ENCODE peak calls at places on chromosome 19, in six cellular contexts. T is left ventricle myocardium inferior, V is transverse colon, Q is ovary, R is heart left ventricle, B is adrenal gland. F is an unnamed sample. For H3K4me1 and H3K9me3, the result is how much of the 10 kb centered on the place peaks cover.

GRCh38 chr19:33621811-33622504 is at the start of gene CHST8:
- DNase-seq in T (peak), V (peak), Q (peak), R (peak), B (peak), F (peak)

GRCh38 chr19:18160792-18161690 is 8.1 kb downstream of the PIK3R2 start:
- DNase-seq in T (peak), V (peak), Q (peak), R (peak), B (peak), F (peak)

GRCh38 chr19:50311723-50312635 is 17.2 kb downstream of the KCNC3 start:
- DNase-seq in T (no peak), V (no peak), Q (no peak), R (no peak), B (no peak), F (no peak)

GRCh38 chr19:3712663-3713531 is 4.7 kb downstream of the TJP3 start:
- DNase-seq in T (no peak), V (peak), Q (no peak), R (no peak), B (no peak), F (peak)

GRCh38 chr19:49635530-49636229 is 4.3 kb downstream of the RRAS start:
- DNase-seq in T (no peak), V (no peak), Q (peak), R (no peak), B (no peak), F (no peak)

GRCh38 chr19:7505682-7506384 is 10.1 kb upstream of the ZNF358 start:
- DNase-seq in T (no peak), V (peak), Q (no peak), R (no peak), B (peak), F (peak)

GRCh38 chr19:33502991-33503790 is 18.4 kb downstream of the PEPD start:
- DNase-seq in T (no peak), V (no peak), Q (no peak), R (no peak), B (no peak), F (no peak)

GRCh38 chr19:13025819-13026477 is 30.7 kb downstream of the NFIX start:
- DNase-seq in T (no peak), V (no peak), Q (no peak), R (no peak), B (no peak), F (no peak)

GRCh38 chr19:1172353-1173159 is 1.5 kb downstream of the SBNO2 start:
- DNase-seq in T (no peak), V (peak), Q (no peak), R (peak), B (peak), F (peak)

GRCh38 chr19:1408300-1409203 is 1.2 kb downstream of the DAZAP1 start:
- DNase-seq in T (peak), V (peak), Q (peak), R (peak), B (peak), F (peak)

GRCh38 chr19:18278521-18279265 is 2.7 kb downstream of the JUND start:
- DNase-seq in T (no peak), V (peak), Q (peak), R (no peak), B (peak), F (peak)

GRCh38 chr19:56108447-56109195 is 12.5 kb downstream of the ZNF787 start:
- DNase-seq in T (peak), V (no peak), Q (peak), R (no peak), B (peak), F (no peak)

GRCh38 chr19:48724796-48725753 is 5.5 kb upstream of the MAMSTR start:
- DNase-seq in T (peak), V (peak), Q (peak), R (peak), B (peak), F (peak)

GRCh38 chr19:31562916-31563626 is 213.8 kb upstream of the TSHZ3 start:
- DNase-seq in T (no peak), V (no peak), Q (no peak), R (no peak), B (no peak), F (no peak)
- H3K4me1 ChIP-seq in T (under half), V (under half), Q (under half), R (under half), B (under half), F (under half)

GRCh38 chr19:5291588-5292193 is 48.9 kb downstream of the PTPRS start:
- DNase-seq in T (no peak), V (no peak), Q (no peak), R (no peak), B (no peak), F (no peak)

GRCh38 chr19:5294403-5295160 is 46.0 kb downstream of the PTPRS start:
- DNase-seq in T (no peak), V (no peak), Q (no peak), R (no peak), B (no peak), F (no peak)

GRCh38 chr19:5292453-5292842 is 48.2 kb downstream of the PTPRS start:
- DNase-seq in T (no peak), V (peak), Q (no peak), R (no peak), B (peak), F (no peak)

GRCh38 chr19:5293607-5294089 is 47.0 kb downstream of the PTPRS start:
- DNase-seq in T (no peak), V (no peak), Q (peak), R (no peak), B (peak), F (no peak)

GRCh38 chr19:5292843-5293606 is 47.6 kb downstream of the PTPRS start:
- DNase-seq in T (peak), V (peak), Q (peak), R (peak), B (peak), F (no peak)
- H3K27ac ChIP-seq in T (peak), V (peak), Q (peak), R (peak), B (peak), F (no peak)

GRCh38 chr19:8806661-8807060 is 25.4 kb downstream of the ZNF558 start:
- DNase-seq in T (no peak), V (no peak), Q (no peak), R (no peak), B (no peak), F (no peak)
- H3K9me3 ChIP-seq in T (half or more), V (half or more), Q (under half), R (under half), B (half or more), F (under half)

GRCh38 chr19:46722004-46722380 is 5.1 kb upstream of the PRKD2 start:
- DNase-seq in T (no peak), V (no peak), Q (no peak), R (no peak), B (no peak), F (no peak)

GRCh38 chr19:46723023-46723461 is 6.1 kb upstream of the PRKD2 start:
- DNase-seq in T (no peak), V (no peak), Q (no peak), R (no peak), B (no peak), F (no peak)

GRCh38 chr19:46723471-46723870 is 6.6 kb upstream of the PRKD2 start:
- DNase-seq in T (no peak), V (no peak), Q (no peak), R (no peak), B (no peak), F (no peak)

GRCh38 chr19:46721269-46722003 is 4.5 kb upstream of the PRKD2 start:
- DNase-seq in T (no peak), V (no peak), Q (no peak), R (no peak), B (no peak), F (no peak)

GRCh38 chr19:46722421-46723022 is 5.6 kb upstream of the PRKD2 start:
- DNase-seq in T (no peak), V (no peak), Q (no peak), R (no peak), B (no peak), F (no peak)
- H3K4me1 ChIP-seq in T (under half), V (under half), Q (under half), R (under half), B (under half), F (under half)

GRCh38 chr19:45670670-45671453 is 2.8 kb downstream of the GIPR start:
- DNase-seq in T (peak), V (peak), Q (peak), R (peak), B (peak), F (peak)
- H3K27ac ChIP-seq in T (no peak), V (peak), Q (no peak), R (no peak), B (no peak), F (no peak)

F was measured in small intestine.